ENCODE peak calls at places on chromosomes 13 and 19, in six cellular contexts. H is body of pancreas; G is aorta; O is GM23248; N is CD4-positive, alpha-beta memory T cell; J is right atrium auricular region. P is an unnamed sample. For H3K27me3, H3K4me1 and H3K36me3, the result is how much of the 10 kb centered on the place peaks cover.

GRCh38 chr13:80040977-80041310 is 300.0 kb downstream of the SPRY2 start:
- DNase-seq in H (no peak), G (no peak), O (no peak), N (no peak), J (no peak), P (no peak)

GRCh38 chr19:35348909-35349611 is 1.4 kb downstream of the FFAR1 start:
- DNase-seq in H (peak), G (no peak), O (no peak), N (no peak), J (no peak), P (peak)

GRCh38 chr13:25167349-25167748 is 4.7 kb downstream of the AMER2 start:
- DNase-seq in H (no peak), G (no peak), O (no peak), N (no peak), J (no peak), P (no peak)

GRCh38 chr13:113146750-113147149 is 11.7 kb upstream of the PROZ start:
- DNase-seq in H (no peak), G (no peak), O (no peak), N (no peak), J (peak), P (no peak)

GRCh38 chr19:33134571-33135041 is 2.7 kb downstream of the WDR88 start:
- DNase-seq in H (no peak), G (no peak), O (no peak), N (peak), J (no peak), P (peak)

GRCh38 chr19:30781519-30781918 is 409.3 kb downstream of the ZNF536 start:
- DNase-seq in H (no peak), G (no peak), O (no peak), N (no peak), J (peak), P (no peak)

GRCh38 chr19:33130433-33130832 is 1.5 kb upstream of the WDR88 start:
- DNase-seq in H (no peak), G (no peak), O (no peak), N (no peak), J (no peak), P (no peak)

GRCh38 chr13:109088101-109088500 is 458.7 kb downstream of the MYO16 start:
- DNase-seq in H (no peak), G (no peak), O (no peak), N (no peak), J (no peak), P (no peak)

GRCh38 chr19:47315125-47315821 is 5.6 kb downstream of the C5AR1 start:
- DNase-seq in H (peak), G (peak), O (peak), N (no peak), J (peak), P (no peak)

GRCh38 chr13:37492061-37492460 is 106.5 kb downstream of the POSTN start:
- DNase-seq in H (no peak), G (no peak), O (peak), N (no peak), J (no peak), P (no peak)

GRCh38 chr13:80132741-80133601 is 208.0 kb downstream of the SPRY2 start:
- DNase-seq in H (peak), G (peak), O (peak), N (no peak), J (peak), P (no peak)

GRCh38 chr19:9836021-9836420 is 903 bp downstream of the PIN1 start:
- DNase-seq in H (no peak), G (no peak), O (peak), N (no peak), J (no peak), P (no peak)

GRCh38 chr13:37306778-37307544 is 201.5 kb upstream of the CSNK1A1L start:
- DNase-seq in H (no peak), G (no peak), O (peak), N (no peak), J (no peak), P (no peak)

GRCh38 chr19:38386968-38387549 is 775 bp downstream of the GGN start:
- DNase-seq in H (no peak), G (peak), O (peak), N (no peak), J (no peak), P (no peak)

GRCh38 chr19:7257148-7258041 is 36.8 kb downstream of the INSR start:
- DNase-seq in H (peak), G (no peak), O (peak), N (no peak), J (peak), P (no peak)

GRCh38 chr13:27481766-27482165 is 31.4 kb upstream of the MTIF3 start:
- DNase-seq in H (peak), G (peak), O (peak), N (no peak), J (peak), P (no peak)

GRCh38 chr13:29905845-29906244 is 55.4 kb upstream of the UBL3 start:
- DNase-seq in H (peak), G (peak), O (peak), N (no peak), J (no peak), P (no peak)

GRCh38 chr19:8988204-8988603 is 22.0 kb downstream of the MUC16 start:
- DNase-seq in H (no peak), G (no peak), O (no peak), N (peak), J (no peak), P (no peak)

GRCh38 chr13:51000576-51001260 is 91.1 kb downstream of the RNASEH2B start:
- DNase-seq in H (no peak), G (no peak), O (peak), N (no peak), J (peak), P (no peak)

GRCh38 chr13:57629391-57629804 is 2.1 kb upstream of the PCDH17 start:
- DNase-seq in H (peak), G (no peak), O (peak), N (no peak), J (no peak), P (no peak)

GRCh38 chr19:33280351-33280921 is 21.9 kb downstream of the CEBPA start:
- DNase-seq in H (no peak), G (peak), O (no peak), N (no peak), J (no peak), P (no peak)

GRCh38 chr13:113759525-113760137 is 605 bp downstream of the TMEM255B start:
- DNase-seq in H (no peak), G (peak), O (peak), N (peak), J (no peak), P (no peak)

GRCh38 chr19:10430505-10431253 is 10.3 kb downstream of the PDE4A start:
- DNase-seq in H (peak), G (peak), O (peak), N (no peak), J (no peak), P (no peak)

GRCh38 chr19:45739498-45740439 is 6.5 kb downstream of the MEIOSIN start:
- DNase-seq in H (no peak), G (no peak), O (no peak), N (no peak), J (no peak), P (no peak)

GRCh38 chr13:80787604-80788003 is 446.7 kb upstream of the SPRY2 start:
- DNase-seq in H (no peak), G (no peak), O (no peak), N (no peak), J (no peak), P (no peak)

GRCh38 chr13:45162194-45162593 is 38.7 kb downstream of the KCTD4 start:
- DNase-seq in H (no peak), G (no peak), O (peak), N (no peak), J (no peak), P (no peak)

GRCh38 chr19:12837225-12837624 is 1.1 kb upstream of the MAST1 start:
- DNase-seq in H (no peak), G (no peak), O (no peak), N (no peak), J (no peak), P (no peak)

GRCh38 chr13:41513600-41513999 is 56.2 kb downstream of the RGCC start:
- DNase-seq in H (no peak), G (no peak), O (no peak), N (no peak), J (peak), P (no peak)

GRCh38 chr19:55443045-55443823 is at the start of gene SHISA7:
- DNase-seq in H (no peak), G (no peak), O (peak), N (no peak), J (no peak), P (no peak)

GRCh38 chr13:75687145-75687763 is 51.1 kb downstream of the LMO7 start:
- DNase-seq in H (no peak), G (no peak), O (peak), N (no peak), J (no peak), P (no peak)

GRCh38 chr13:69970521-69970920 is 137.1 kb upstream of the ATXN8OS start:
- DNase-seq in H (no peak), G (no peak), O (no peak), N (no peak), J (no peak), P (no peak)

GRCh38 chr13:48096670-48097069 is 1.8 kb upstream of the MED4 start:
- DNase-seq in H (no peak), G (no peak), O (no peak), N (no peak), J (no peak), P (no peak)

GRCh38 chr13:95862401-95862800 is 185.5 kb downstream of the DNAJC3 start:
- DNase-seq in H (no peak), G (no peak), O (no peak), N (no peak), J (no peak), P (no peak)

GRCh38 chr13:51212808-51213728 is 9.1 kb upstream of the FAM124A start:
- DNase-seq in H (no peak), G (no peak), O (no peak), N (no peak), J (no peak), P (no peak)

GRCh38 chr19:19160489-19161035 is 9.5 kb downstream of the MEF2B start:
- DNase-seq in H (no peak), G (no peak), O (no peak), N (no peak), J (no peak), P (no peak)

GRCh38 chr13:31638577-31638976 is 100.7 kb upstream of the RXFP2 start:
- DNase-seq in H (no peak), G (no peak), O (peak), N (no peak), J (no peak), P (no peak)

GRCh38 chr13:79361299-79361698 is 44.8 kb downstream of the RBM26 start:
- DNase-seq in H (no peak), G (no peak), O (peak), N (no peak), J (no peak), P (no peak)

GRCh38 chr19:920051-920857 is 3.1 kb downstream of the KISS1R start:
- DNase-seq in H (peak), G (no peak), O (peak), N (peak), J (no peak), P (peak)
- H3K27me3 ChIP-seq in H (under half), G (under half), O (under half), N (under half), J (under half), P (under half)

GRCh38 chr19:49408816-49409440 is 14.3 kb downstream of the PTH2 start:
- DNase-seq in H (no peak), G (no peak), O (no peak), N (no peak), J (no peak), P (no peak)

GRCh38 chr19:49403404-49404187 is 15.5 kb downstream of the KASH5 start:
- DNase-seq in H (no peak), G (no peak), O (no peak), N (no peak), J (no peak), P (no peak)

GRCh38 chr19:49407482-49408015 is 15.7 kb downstream of the PTH2 start:
- DNase-seq in H (no peak), G (no peak), O (no peak), N (no peak), J (no peak), P (no peak)

GRCh38 chr19:49409441-49410029 is 13.7 kb downstream of the PTH2 start:
- DNase-seq in H (no peak), G (no peak), O (no peak), N (peak), J (no peak), P (no peak)

GRCh38 chr19:49407079-49407478 is 16.2 kb downstream of the PTH2 start:
- DNase-seq in H (no peak), G (no peak), O (no peak), N (no peak), J (no peak), P (no peak)
- H3K4me1 ChIP-seq in H (under half), G (under half), O (under half), N (half or more), J (under half), P (under half)

GRCh38 chr19:42290523-42291436 is 11.2 kb upstream of the PRR19 start:
- DNase-seq in H (no peak), G (peak), O (peak), N (peak), J (no peak), P (peak)
- H3K36me3 ChIP-seq in H (under half), G (under half), O (under half), N (under half), J (half or more), P (under half)

DNA sequence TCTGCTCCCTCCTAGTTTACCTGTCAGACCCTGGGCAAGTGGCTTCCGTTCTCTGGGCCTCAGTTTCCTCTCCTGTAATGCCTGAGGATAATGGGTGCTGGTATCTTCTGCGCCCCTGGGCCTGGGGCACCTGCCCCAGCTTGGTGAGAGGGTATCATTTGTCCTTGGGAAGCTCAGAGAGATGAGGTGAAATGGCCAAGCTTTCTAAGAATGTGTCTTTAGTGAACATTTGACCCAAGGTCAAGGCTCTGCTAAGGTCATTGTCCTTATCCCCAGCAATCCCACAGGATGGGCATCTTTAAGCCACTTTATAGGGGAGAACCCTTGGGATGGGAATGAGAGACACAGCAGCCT is 1.3 kb upstream of the NFIC start:
- DNase-seq in H (no peak), G (no peak), O (no peak), N (no peak), J (no peak), P (no peak)
- H3K27me3 ChIP-seq in H (under half), G (under half), O (under half), N (under half), J (under half), P (under half)

P was measured in CD8-positive, alpha-beta memory T cell.